ENCODE peak calls at places on chromosomes 1 and 21, in five cellular contexts. C is foreskin fibroblast; J is stimulated activated effector memory CD8-positive, alpha-beta T cell treated with anti-CD3 and anti-CD28 coated beads, Interleukin-12 subunit alpha, Interleukin-12 subunit beta, amount 100 ng/mL, for 72 hours; B is omental fat pad; K is thoracic aorta. A is an unnamed sample.

GRCh38 chr1:31660871-31661455 is 16.3 kb upstream of the PEF1 start:
- DNase-seq in B (no peak), C (no peak), K (no peak), J (no peak), A (no peak)

GRCh38 chr1:52348704-52349301 is 17.2 kb downstream of the CC2D1B start:
- DNase-seq in B (no peak), K (no peak), J (no peak), C (peak; percentile 63), A (no peak)

GRCh38 chr1:70140343-70140742 is 65.0 kb downstream of the LRRC40 start:
- DNase-seq in J (no peak), K (no peak), B (no peak), C (peak; percentile 20), A (no peak)

GRCh38 chr1:27147842-27148518 is 6.9 kb downstream of the SLC9A1 start:
- DNase-seq in J (no peak), K (no peak), C (no peak), B (no peak), A (no peak)

GRCh38 chr21:31665397-31665796 is 5.9 kb downstream of the SOD1 start:
- DNase-seq in K (no peak), J (no peak), C (peak; percentile 27), B (no peak), A (no peak)

GRCh38 chr1:36484099-36484498 is 1.4 kb upstream of the CSF3R start:
- DNase-seq in K (no peak), J (no peak), B (no peak), C (no peak), A (no peak)

GRCh38 chr1:193264313-193265065 is 78.1 kb upstream of the B3GALT2 start:
- DNase-seq in J (no peak), K (no peak), C (peak; percentile 24), B (no peak), A (no peak)

GRCh38 chr1:119968068-119968492 is 71.8 kb upstream of the ADAM30 start:
- DNase-seq in C (no peak), J (peak; percentile 64), K (no peak), B (peak; percentile 63), A (no peak)

GRCh38 chr1:112309499-112309898 is 86.5 kb upstream of the CTTNBP2NL start:
- DNase-seq in K (no peak), C (no peak), J (no peak), B (no peak), A (no peak)

GRCh38 chr1:119564548-119564947 is 57.5 kb downstream of the HSD3B1 start:
- DNase-seq in K (no peak), J (no peak), C (no peak), B (no peak), A (no peak)

GRCh38 chr1:199687321-199687720 is 340.2 kb upstream of the NR5A2 start:
- DNase-seq in C (peak; percentile 28), J (no peak), B (no peak), K (no peak), A (no peak)

GRCh38 chr1:206556047-206556747 is 48.9 kb downstream of the RASSF5 start:
- DNase-seq in B (no peak), C (no peak), J (no peak), K (no peak), A (no peak)

GRCh38 chr21:39799178-39799577 is 54.2 kb downstream of the IGSF5 start:
- DNase-seq in J (no peak), C (no peak), B (no peak), K (no peak), A (no peak)

GRCh38 chr1:160082926-160083325 is 1.6 kb downstream of the KCNJ9 start:
- DNase-seq in C (no peak), K (no peak), J (no peak), B (no peak), A (no peak)

A was measured in suprapubic skin.